ENCODE peak calls at places on chromosomes 12 and 14, in nine cellular contexts. One of them, this sample, is unnamed.

GRCh38 chr12:1185460-1186182 is 194.6 kb downstream of the ERC1 start:
- DNase-seq in astrocyte of the spinal cord: no peak
- DNase-seq in GM12865: peak
- DNase-seq in pancreas: no peak
- DNase-seq in astrocyte of the cerebellum: no peak
- DNase-seq in dorsolateral prefrontal cortex: no peak
- DNase-seq in naive thymus-derived CD4-positive, alpha-beta T cell: no peak
- DNase-seq in tibial artery: no peak
- DNase-seq in CD4-positive, alpha-beta memory T cell: no peak
- DNase-seq in this sample: no peak

GRCh38 chr14:103723176-103724081 is 7.8 kb downstream of the ZFYVE21 start:
- DNase-seq in astrocyte of the spinal cord: peak
- DNase-seq in GM12865: no peak
- DNase-seq in pancreas: no peak
- DNase-seq in astrocyte of the cerebellum: no peak
- DNase-seq in dorsolateral prefrontal cortex: peak
- DNase-seq in naive thymus-derived CD4-positive, alpha-beta T cell: no peak
- DNase-seq in tibial artery: peak
- DNase-seq in CD4-positive, alpha-beta memory T cell: no peak
- DNase-seq in this sample: no peak

GRCh38 chr14:23537351-23538048 is 14.1 kb downstream of the ZFHX2 start:
- DNase-seq in astrocyte of the spinal cord: no peak
- DNase-seq in GM12865: no peak
- DNase-seq in pancreas: no peak
- DNase-seq in astrocyte of the cerebellum: no peak
- DNase-seq in dorsolateral prefrontal cortex: peak
- DNase-seq in naive thymus-derived CD4-positive, alpha-beta T cell: no peak
- DNase-seq in tibial artery: no peak
- DNase-seq in CD4-positive, alpha-beta memory T cell: no peak
- DNase-seq in this sample: no peak

GRCh38 chr14:93906341-93907329 is 20.5 kb upstream of the FAM181A start:
- DNase-seq in astrocyte of the spinal cord: peak
- DNase-seq in GM12865: peak
- DNase-seq in pancreas: peak
- DNase-seq in astrocyte of the cerebellum: no peak
- DNase-seq in dorsolateral prefrontal cortex: peak
- DNase-seq in naive thymus-derived CD4-positive, alpha-beta T cell: peak
- DNase-seq in tibial artery: peak
- DNase-seq in CD4-positive, alpha-beta memory T cell: peak
- DNase-seq in this sample: peak

GRCh38 chr14:74712499-74713394 is at the start of the genes AREL1 and FCF1:
- DNase-seq in astrocyte of the spinal cord: peak
- DNase-seq in GM12865: peak
- DNase-seq in pancreas: peak
- DNase-seq in astrocyte of the cerebellum: peak
- DNase-seq in dorsolateral prefrontal cortex: peak
- DNase-seq in naive thymus-derived CD4-positive, alpha-beta T cell: peak
- DNase-seq in tibial artery: peak
- DNase-seq in CD4-positive, alpha-beta memory T cell: peak
- DNase-seq in this sample: peak

GRCh38 chr12:28292699-28293098 is 102.4 kb downstream of the CCDC91 start:
- DNase-seq in astrocyte of the spinal cord: no peak
- DNase-seq in GM12865: no peak
- DNase-seq in pancreas: no peak
- DNase-seq in astrocyte of the cerebellum: no peak
- DNase-seq in dorsolateral prefrontal cortex: no peak
- DNase-seq in naive thymus-derived CD4-positive, alpha-beta T cell: no peak
- DNase-seq in tibial artery: no peak
- DNase-seq in CD4-positive, alpha-beta memory T cell: no peak
- DNase-seq in this sample: no peak

GRCh38 chr14:71486274-71486673 is 446.0 kb upstream of the RGS6 start:
- DNase-seq in astrocyte of the spinal cord: peak
- DNase-seq in GM12865: no peak
- DNase-seq in pancreas: no peak
- DNase-seq in astrocyte of the cerebellum: no peak
- DNase-seq in dorsolateral prefrontal cortex: no peak
- DNase-seq in naive thymus-derived CD4-positive, alpha-beta T cell: no peak
- DNase-seq in tibial artery: no peak
- DNase-seq in CD4-positive, alpha-beta memory T cell: no peak
- DNase-seq in this sample: no peak

GRCh38 chr12:64730585-64730964 is 28.6 kb downstream of the GNS start:
- DNase-seq in astrocyte of the spinal cord: no peak
- DNase-seq in GM12865: no peak
- DNase-seq in pancreas: no peak
- DNase-seq in astrocyte of the cerebellum: no peak
- DNase-seq in dorsolateral prefrontal cortex: no peak
- DNase-seq in naive thymus-derived CD4-positive, alpha-beta T cell: no peak
- DNase-seq in tibial artery: no peak
- DNase-seq in CD4-positive, alpha-beta memory T cell: no peak
- DNase-seq in this sample: no peak

GRCh38 chr14:88834883-88835431 is 10.5 kb downstream of the TTC8 start:
- DNase-seq in astrocyte of the spinal cord: peak
- DNase-seq in GM12865: no peak
- DNase-seq in pancreas: no peak
- DNase-seq in astrocyte of the cerebellum: peak
- DNase-seq in dorsolateral prefrontal cortex: no peak
- DNase-seq in naive thymus-derived CD4-positive, alpha-beta T cell: no peak
- DNase-seq in tibial artery: no peak
- DNase-seq in CD4-positive, alpha-beta memory T cell: no peak
- DNase-seq in this sample: no peak

GRCh38 chr12:48197967-48198618 is 5.0 kb downstream of the OR10AD1 start:
- DNase-seq in astrocyte of the spinal cord: peak
- DNase-seq in GM12865: peak
- DNase-seq in pancreas: peak
- DNase-seq in astrocyte of the cerebellum: peak
- DNase-seq in dorsolateral prefrontal cortex: peak
- DNase-seq in naive thymus-derived CD4-positive, alpha-beta T cell: peak
- DNase-seq in tibial artery: peak
- DNase-seq in CD4-positive, alpha-beta memory T cell: peak
- DNase-seq in this sample: no peak

GRCh38 chr14:21356511-21356910 is 27.3 kb downstream of the SUPT16H start:
- DNase-seq in astrocyte of the spinal cord: no peak
- DNase-seq in GM12865: no peak
- DNase-seq in pancreas: no peak
- DNase-seq in astrocyte of the cerebellum: no peak
- DNase-seq in dorsolateral prefrontal cortex: no peak
- DNase-seq in naive thymus-derived CD4-positive, alpha-beta T cell: no peak
- DNase-seq in tibial artery: no peak
- DNase-seq in CD4-positive, alpha-beta memory T cell: no peak
- DNase-seq in this sample: no peak

GRCh38 chr14:30621354-30621953 is 665 bp upstream of the SCFD1 start:
- DNase-seq in astrocyte of the spinal cord: no peak
- DNase-seq in GM12865: peak
- DNase-seq in pancreas: no peak
- DNase-seq in astrocyte of the cerebellum: no peak
- DNase-seq in dorsolateral prefrontal cortex: peak
- DNase-seq in naive thymus-derived CD4-positive, alpha-beta T cell: peak
- DNase-seq in tibial artery: no peak
- DNase-seq in CD4-positive, alpha-beta memory T cell: peak
- DNase-seq in this sample: peak

GRCh38 chr14:30625533-30625932 is 3.4 kb downstream of the SCFD1 start:
- DNase-seq in astrocyte of the spinal cord: no peak
- DNase-seq in GM12865: no peak
- DNase-seq in pancreas: no peak
- DNase-seq in astrocyte of the cerebellum: no peak
- DNase-seq in dorsolateral prefrontal cortex: no peak
- DNase-seq in naive thymus-derived CD4-positive, alpha-beta T cell: no peak
- DNase-seq in tibial artery: no peak
- DNase-seq in CD4-positive, alpha-beta memory T cell: no peak
- DNase-seq in this sample: no peak

GRCh38 chr14:30621954-30622830 is at the start of gene SCFD1:
- DNase-seq in astrocyte of the spinal cord: peak
- DNase-seq in GM12865: peak
- DNase-seq in pancreas: peak
- DNase-seq in astrocyte of the cerebellum: peak
- DNase-seq in dorsolateral prefrontal cortex: peak
- DNase-seq in naive thymus-derived CD4-positive, alpha-beta T cell: peak
- DNase-seq in tibial artery: peak
- DNase-seq in CD4-positive, alpha-beta memory T cell: peak
- DNase-seq in this sample: peak

GRCh38 chr14:30624132-30624423 is 2.0 kb downstream of the SCFD1 start:
- DNase-seq in astrocyte of the spinal cord: no peak
- DNase-seq in GM12865: no peak
- DNase-seq in pancreas: no peak
- DNase-seq in astrocyte of the cerebellum: no peak
- DNase-seq in dorsolateral prefrontal cortex: no peak
- DNase-seq in naive thymus-derived CD4-positive, alpha-beta T cell: no peak
- DNase-seq in tibial artery: no peak
- DNase-seq in CD4-positive, alpha-beta memory T cell: no peak
- DNase-seq in this sample: no peak

GRCh38 chr14:30623412-30624131 is 1.5 kb downstream of the SCFD1 start:
- DNase-seq in astrocyte of the spinal cord: no peak
- DNase-seq in GM12865: no peak
- DNase-seq in pancreas: no peak
- DNase-seq in astrocyte of the cerebellum: no peak
- DNase-seq in dorsolateral prefrontal cortex: no peak
- DNase-seq in naive thymus-derived CD4-positive, alpha-beta T cell: no peak
- DNase-seq in tibial artery: no peak
- DNase-seq in CD4-positive, alpha-beta memory T cell: no peak
- DNase-seq in this sample: no peak
- H3K4me3 ChIP-seq in astrocyte of the spinal cord: peak
- H3K4me3 ChIP-seq in GM12865: peak
- H3K4me3 ChIP-seq in pancreas: peak
- H3K4me3 ChIP-seq in astrocyte of the cerebellum: peak
- H3K4me3 ChIP-seq in dorsolateral prefrontal cortex: no peak
- H3K4me3 ChIP-seq in naive thymus-derived CD4-positive, alpha-beta T cell: peak
- H3K4me3 ChIP-seq in tibial artery: peak
- H3K4me3 ChIP-seq in CD4-positive, alpha-beta memory T cell: peak
- H3K4me3 ChIP-seq in this sample: peak

GRCh38 chr12:113242560-113242959 is 21.3 kb downstream of the TPCN1 start:
- DNase-seq in astrocyte of the spinal cord: no peak
- DNase-seq in GM12865: no peak
- DNase-seq in pancreas: no peak
- DNase-seq in astrocyte of the cerebellum: no peak
- DNase-seq in dorsolateral prefrontal cortex: no peak
- DNase-seq in naive thymus-derived CD4-positive, alpha-beta T cell: no peak
- DNase-seq in tibial artery: no peak
- DNase-seq in CD4-positive, alpha-beta memory T cell: no peak
- DNase-seq in this sample: no peak

GRCh38 chr12:113246478-113247122 is 25.3 kb downstream of the TPCN1 start:
- DNase-seq in astrocyte of the spinal cord: no peak
- DNase-seq in GM12865: no peak
- DNase-seq in pancreas: no peak
- DNase-seq in astrocyte of the cerebellum: no peak
- DNase-seq in dorsolateral prefrontal cortex: peak
- DNase-seq in naive thymus-derived CD4-positive, alpha-beta T cell: no peak
- DNase-seq in tibial artery: no peak
- DNase-seq in CD4-positive, alpha-beta memory T cell: no peak
- DNase-seq in this sample: no peak

GRCh38 chr12:113241191-113242017 is 20.1 kb downstream of the TPCN1 start:
- DNase-seq in astrocyte of the spinal cord: peak
- DNase-seq in GM12865: no peak
- DNase-seq in pancreas: no peak
- DNase-seq in astrocyte of the cerebellum: no peak
- DNase-seq in dorsolateral prefrontal cortex: no peak
- DNase-seq in naive thymus-derived CD4-positive, alpha-beta T cell: no peak
- DNase-seq in tibial artery: no peak
- DNase-seq in CD4-positive, alpha-beta memory T cell: no peak
- DNase-seq in this sample: no peak

GRCh38 chr12:113242018-113242418 is 20.8 kb downstream of the TPCN1 start:
- DNase-seq in astrocyte of the spinal cord: no peak
- DNase-seq in GM12865: no peak
- DNase-seq in pancreas: no peak
- DNase-seq in astrocyte of the cerebellum: no peak
- DNase-seq in dorsolateral prefrontal cortex: no peak
- DNase-seq in naive thymus-derived CD4-positive, alpha-beta T cell: no peak
- DNase-seq in tibial artery: no peak
- DNase-seq in CD4-positive, alpha-beta memory T cell: no peak
- DNase-seq in this sample: no peak

GRCh38 chr12:113244015-113244983 is 23.0 kb downstream of the TPCN1 start:
- DNase-seq in astrocyte of the spinal cord: no peak
- DNase-seq in GM12865: no peak
- DNase-seq in pancreas: peak
- DNase-seq in astrocyte of the cerebellum: no peak
- DNase-seq in dorsolateral prefrontal cortex: peak
- DNase-seq in naive thymus-derived CD4-positive, alpha-beta T cell: no peak
- DNase-seq in tibial artery: peak
- DNase-seq in CD4-positive, alpha-beta memory T cell: no peak
- DNase-seq in this sample: no peak
- H3K4me3 ChIP-seq in astrocyte of the spinal cord: no peak
- H3K4me3 ChIP-seq in GM12865: no peak
- H3K4me3 ChIP-seq in pancreas: no peak
- H3K4me3 ChIP-seq in astrocyte of the cerebellum: no peak
- H3K4me3 ChIP-seq in dorsolateral prefrontal cortex: peak
- H3K4me3 ChIP-seq in naive thymus-derived CD4-positive, alpha-beta T cell: no peak
- H3K4me3 ChIP-seq in tibial artery: peak
- H3K4me3 ChIP-seq in CD4-positive, alpha-beta memory T cell: no peak
- H3K4me3 ChIP-seq in this sample: no peak

GRCh38 chr14:37591941-37592287 is 3.1 kb downstream of the FOXA1 start:
- DNase-seq in astrocyte of the spinal cord: no peak
- DNase-seq in GM12865: no peak
- DNase-seq in pancreas: no peak
- DNase-seq in astrocyte of the cerebellum: no peak
- DNase-seq in dorsolateral prefrontal cortex: no peak
- DNase-seq in naive thymus-derived CD4-positive, alpha-beta T cell: no peak
- DNase-seq in tibial artery: no peak
- DNase-seq in CD4-positive, alpha-beta memory T cell: no peak
- DNase-seq in this sample: no peak

GRCh38 chr14:37594916-37595808 is at the start of the genes FOXA1 and TTC6:
- DNase-seq in astrocyte of the spinal cord: no peak
- DNase-seq in GM12865: no peak
- DNase-seq in pancreas: peak
- DNase-seq in astrocyte of the cerebellum: no peak
- DNase-seq in dorsolateral prefrontal cortex: no peak
- DNase-seq in naive thymus-derived CD4-positive, alpha-beta T cell: no peak
- DNase-seq in tibial artery: no peak
- DNase-seq in CD4-positive, alpha-beta memory T cell: no peak
- DNase-seq in this sample: no peak

GRCh38 chr14:37592288-37593274 is 2.5 kb downstream of the FOXA1 start:
- DNase-seq in astrocyte of the spinal cord: no peak
- DNase-seq in GM12865: no peak
- DNase-seq in pancreas: no peak
- DNase-seq in astrocyte of the cerebellum: no peak
- DNase-seq in dorsolateral prefrontal cortex: no peak
- DNase-seq in naive thymus-derived CD4-positive, alpha-beta T cell: no peak
- DNase-seq in tibial artery: no peak
- DNase-seq in CD4-positive, alpha-beta memory T cell: no peak
- DNase-seq in this sample: no peak

GRCh38 chr14:37594238-37594915 is 672 bp downstream of the FOXA1 start:
- DNase-seq in astrocyte of the spinal cord: peak
- DNase-seq in GM12865: peak
- DNase-seq in pancreas: peak
- DNase-seq in astrocyte of the cerebellum: peak
- DNase-seq in dorsolateral prefrontal cortex: no peak
- DNase-seq in naive thymus-derived CD4-positive, alpha-beta T cell: no peak
- DNase-seq in tibial artery: no peak
- DNase-seq in CD4-positive, alpha-beta memory T cell: no peak
- DNase-seq in this sample: no peak

GRCh38 chr14:37593496-37594237 is 1.4 kb downstream of the FOXA1 start:
- DNase-seq in astrocyte of the spinal cord: no peak
- DNase-seq in GM12865: no peak
- DNase-seq in pancreas: no peak
- DNase-seq in astrocyte of the cerebellum: no peak
- DNase-seq in dorsolateral prefrontal cortex: no peak
- DNase-seq in naive thymus-derived CD4-positive, alpha-beta T cell: no peak
- DNase-seq in tibial artery: no peak
- DNase-seq in CD4-positive, alpha-beta memory T cell: no peak
- DNase-seq in this sample: no peak
- H3K4me3 ChIP-seq in astrocyte of the spinal cord: peak
- H3K4me3 ChIP-seq in GM12865: no peak
- H3K4me3 ChIP-seq in pancreas: peak
- H3K4me3 ChIP-seq in astrocyte of the cerebellum: no peak
- H3K4me3 ChIP-seq in dorsolateral prefrontal cortex: no peak
- H3K4me3 ChIP-seq in naive thymus-derived CD4-positive, alpha-beta T cell: no peak
- H3K4me3 ChIP-seq in tibial artery: no peak
- H3K4me3 ChIP-seq in CD4-positive, alpha-beta memory T cell: no peak
- H3K4me3 ChIP-seq in this sample: no peak

GRCh38 chr12:8813963-8814362 is 8.5 kb upstream of the A2ML1 start:
- DNase-seq in astrocyte of the spinal cord: no peak
- DNase-seq in GM12865: no peak
- DNase-seq in pancreas: no peak
- DNase-seq in astrocyte of the cerebellum: no peak
- DNase-seq in dorsolateral prefrontal cortex: no peak
- DNase-seq in naive thymus-derived CD4-positive, alpha-beta T cell: no peak
- DNase-seq in tibial artery: no peak
- DNase-seq in CD4-positive, alpha-beta memory T cell: no peak
- DNase-seq in this sample: no peak
- H3K4me3 ChIP-seq in astrocyte of the spinal cord: no peak
- H3K4me3 ChIP-seq in GM12865: no peak
- H3K4me3 ChIP-seq in pancreas: no peak
- H3K4me3 ChIP-seq in astrocyte of the cerebellum: no peak
- H3K4me3 ChIP-seq in dorsolateral prefrontal cortex: no peak
- H3K4me3 ChIP-seq in naive thymus-derived CD4-positive, alpha-beta T cell: no peak
- H3K4me3 ChIP-seq in tibial artery: no peak
- H3K4me3 ChIP-seq in CD4-positive, alpha-beta memory T cell: no peak
- H3K4me3 ChIP-seq in this sample: no peak

This sample was measured in DND-41.